ENCODE peak calls at places on chromosomes 2 and 18, in six cellular contexts. N, M, A, Y, I and X are unnamed samples.

GRCh38 chr2:30737326-30737610 is 70.0 kb downstream of the CAPN13 start:
- DNase-seq in I (no peak), Y (no peak), A (no peak), M (no peak), N (no peak), X (no peak)

GRCh38 chr2:127580167-127581049 is 44.9 kb downstream of the MYO7B start:
- DNase-seq in M (no peak), I (no peak), A (peak), N (no peak), Y (no peak), X (no peak)

GRCh38 chr2:207734264-207734635 is 22.8 kb downstream of the CCNYL1 start:
- DNase-seq in Y (no peak), I (no peak), M (no peak), A (no peak), N (no peak), X (no peak)

GRCh38 chr2:140257692-140258300 is 1477.6 kb upstream of the NXPH2 start:
- DNase-seq in M (no peak), A (no peak), N (no peak), I (no peak), Y (no peak), X (no peak)

GRCh38 chr2:181892795-181893435 is 1.4 kb downstream of the ITPRID2 start:
- DNase-seq in N (no peak), M (no peak), I (no peak), A (no peak), Y (no peak), X (no peak)

GRCh38 chr2:102106133-102106556 is 36.4 kb upstream of the IL1R1 start:
- DNase-seq in Y (no peak), N (no peak), A (no peak), M (no peak), I (no peak), X (no peak)

GRCh38 chr2:59000796-59001195 is 759.7 kb upstream of the FANCL start:
- DNase-seq in Y (no peak), A (no peak), M (no peak), I (no peak), N (no peak), X (no peak)

GRCh38 chr2:234467289-234467688 is 29.6 kb downstream of the ARL4C start:
- DNase-seq in A (no peak), N (no peak), Y (no peak), I (no peak), M (no peak), X (no peak)

GRCh38 chr18:25239636-25240468 is 112.1 kb downstream of the ZNF521 start:
- DNase-seq in N (no peak), A (no peak), M (no peak), Y (peak), I (no peak), X (no peak)

GRCh38 chr18:2857491-2858063 is 10.8 kb downstream of the EMILIN2 start:
- DNase-seq in Y (no peak), M (no peak), I (no peak), A (peak), N (no peak), X (no peak)

GRCh38 chr2:26349690-26350089 is 3.1 kb upstream of the ADGRF3 start:
- DNase-seq in Y (no peak), A (no peak), I (no peak), N (no peak), M (no peak), X (no peak)

GRCh38 chr18:66640431-66640830 is 36.5 kb upstream of the CDH19 start:
- DNase-seq in Y (no peak), A (peak), N (no peak), M (no peak), I (no peak), X (no peak)

GRCh38 chr2:239994086-239994485 is 31.1 kb downstream of the NDUFA10 start:
- DNase-seq in Y (no peak), N (no peak), I (no peak), M (no peak), A (no peak), X (no peak)

GRCh38 chr2:23239374-23239773 is 145.6 kb upstream of the KLHL29 start:
- DNase-seq in I (no peak), N (no peak), M (no peak), A (no peak), Y (no peak), X (no peak)